ENCODE peak calls at places on chromosomes 4 and X, in four cellular contexts. G, V, U and C are unnamed samples.

GRCh38 chr4:75820197-75820596 is 82.1 kb downstream of the PPEF2 start:
- DNase-seq in V (no peak), U (no peak), G (no peak), C (no peak)

GRCh38 chrX:2656243-2656836 is 34.8 kb upstream of the CD99 start:
- DNase-seq in V (no peak), U (no peak), G (no peak), C (no peak)

GRCh38 chr4:105455998-105456397 is 17.9 kb downstream of the PPA2 start:
- DNase-seq in U (no peak), G (no peak), V (no peak), C (no peak)

GRCh38 chrX:72095370-72095769 is 36.3 kb downstream of the RTL5 start:
- DNase-seq in G (no peak), U (no peak), V (no peak), C (no peak)

GRCh38 chr4:156113138-156113537 is 159.5 kb upstream of the CTSO start:
- DNase-seq in V (no peak), G (peak), U (no peak), C (no peak)

GRCh38 chr4:175405961-175406360 is 406.1 kb downstream of the GPM6A start:
- DNase-seq in U (no peak), V (no peak), G (no peak), C (no peak)

GRCh38 chr4:88104902-88105610 is 53.4 kb downstream of the ABCG2 start:
- DNase-seq in U (no peak), G (peak), V (no peak), C (no peak)

GRCh38 chrX:43679058-43679457 is 23.0 kb downstream of the MAOA start:
- DNase-seq in V (no peak), U (no peak), G (no peak), C (no peak)

GRCh38 chr4:64771149-64771548 is 361.9 kb upstream of the TECRL start:
- DNase-seq in G (no peak), U (no peak), V (no peak), C (no peak)

GRCh38 chrX:80431502-80431832 is 11.2 kb downstream of the TENT5D start:
- DNase-seq in G (no peak), V (no peak), U (no peak), C (no peak)
- TF ChIP-seq CTCF in G (no peak), V (no peak), U (no peak), C (no peak)

GRCh38 chr4:143336828-143337599 is at the start of gene GAB1:
- DNase-seq in U (no peak), G (peak), V (peak), C (peak)
- TF ChIP-seq CTCF in U (no peak), G (no peak), V (peak), C (peak)

DNA sequence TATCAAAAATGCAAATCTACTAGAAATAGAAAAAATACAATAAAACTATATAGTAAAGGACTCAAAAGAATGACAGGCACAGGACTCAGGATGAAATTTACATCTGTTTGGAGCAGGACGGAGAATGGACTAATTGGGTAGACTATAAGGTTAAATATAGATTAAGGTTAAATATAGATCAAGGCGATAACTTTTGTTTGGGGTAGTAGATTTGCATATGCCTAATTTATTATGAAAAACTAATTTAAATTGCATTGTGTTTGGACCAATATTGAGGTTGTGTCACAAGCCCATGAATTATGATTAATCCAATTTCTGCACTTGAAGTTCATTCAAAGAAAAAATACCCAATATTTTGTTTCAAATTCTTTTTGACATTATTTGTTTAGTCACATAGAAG is 31.0 kb downstream of the MTHFD2L start:
- DNase-seq in U (no peak), G (no peak), V (no peak), C (no peak)
- TF ChIP-seq CTCF in U (no peak), G (no peak), V (no peak), C (no peak)

GRCh38 chrX:9622128-9622527 is 143.5 kb downstream of the GPR143 start:
- DNase-seq in V (no peak), U (no peak), G (no peak), C (no peak)
- TF ChIP-seq CTCF in V (no peak), U (no peak), G (no peak), C (no peak)

GRCh38 chr4:118983293-118983692 is 94.6 kb downstream of the SYNPO2 start:
- DNase-seq in G (no peak), U (no peak), V (no peak), C (no peak)

GRCh38 chr4:118981171-118981838 is 92.7 kb downstream of the SYNPO2 start:
- DNase-seq in U (no peak), G (no peak), V (no peak), C (no peak)

GRCh38 chr4:118985170-118986000 is 96.7 kb downstream of the SYNPO2 start:
- DNase-seq in U (no peak), G (no peak), V (no peak), C (no peak)

GRCh38 chr4:118979712-118980111 is 91.1 kb downstream of the SYNPO2 start:
- DNase-seq in U (no peak), V (no peak), G (no peak), C (no peak)

GRCh38 chr4:118981839-118982381 is 93.3 kb downstream of the SYNPO2 start:
- DNase-seq in V (no peak), G (peak), U (peak), C (peak)
- TF ChIP-seq CTCF in V (peak), G (peak), U (peak), C (peak)

GRCh38 chr4:35541888-35542213 is 702.5 kb downstream of the ARAP2 start:
- DNase-seq in U (no peak), G (no peak), V (no peak), C (no peak)
- TF ChIP-seq CTCF in U (no peak), G (no peak), V (no peak), C (no peak)

GRCh38 chr4:95421869-95422268 is 126.9 kb downstream of the UNC5C start:
- DNase-seq in U (no peak), V (no peak), G (no peak), C (no peak)
- TF ChIP-seq CTCF in U (no peak), V (no peak), G (no peak), C (no peak)

GRCh38 chr4:8050180-8050554 is 108.4 kb downstream of the ABLIM2 start:
- DNase-seq in U (no peak), G (no peak), V (no peak), C (no peak)
- TF ChIP-seq CTCF in U (no peak), G (no peak), V (no peak), C (no peak)

GRCh38 chr4:113760852-113761681 is 471 bp downstream of the CAMK2D start:
- DNase-seq in G (peak), V (peak), U (no peak), C (peak)

GRCh38 chr4:113760094-113760851 is 1.3 kb downstream of the CAMK2D start:
- DNase-seq in G (peak), U (no peak), V (no peak), C (no peak)

GRCh38 chr4:113762851-113763172 is 1.3 kb upstream of the CAMK2D start:
- DNase-seq in V (no peak), G (no peak), U (no peak), C (no peak)

GRCh38 chr4:113761682-113762060 is at the start of gene CAMK2D:
- DNase-seq in V (peak), U (peak), G (peak), C (peak)

DNA sequence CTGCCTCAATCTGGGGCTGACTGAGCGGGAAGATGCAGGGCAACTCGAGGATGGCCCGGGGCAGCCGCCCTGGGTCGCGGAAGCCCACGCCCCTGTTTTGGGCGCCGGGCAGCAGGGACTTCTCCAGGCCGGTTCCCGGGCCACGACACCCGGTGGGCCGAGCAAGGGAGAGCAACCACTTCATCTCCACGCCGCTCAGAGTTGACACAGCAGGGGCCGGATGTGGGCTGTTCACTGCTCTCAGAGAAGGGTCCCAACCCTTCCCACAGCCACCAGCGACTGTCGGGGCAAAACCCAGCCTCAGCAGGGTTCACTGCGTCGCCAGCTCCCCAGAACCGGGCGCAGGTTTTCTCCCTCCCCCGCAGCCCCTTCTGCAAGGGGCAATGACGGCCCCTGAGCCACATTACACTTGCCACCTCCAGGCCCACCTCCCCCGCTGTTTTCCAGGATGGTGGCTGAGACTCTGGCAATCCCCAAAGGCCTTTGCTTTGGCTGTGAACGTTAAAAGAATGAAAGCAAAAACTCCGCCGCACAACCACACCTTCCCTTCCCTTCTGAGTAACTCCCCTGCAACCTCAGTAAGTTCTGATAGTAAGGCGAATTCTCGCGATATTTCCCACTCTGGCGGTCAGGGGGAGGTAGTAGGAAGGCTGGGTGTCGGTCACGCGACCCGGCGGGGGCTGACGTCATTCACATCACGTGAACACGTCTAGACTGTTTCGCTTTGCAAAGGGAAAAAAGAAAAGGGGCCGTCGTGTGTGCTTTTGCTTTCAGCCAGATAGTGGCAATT is 718 bp upstream of the CAMK2D start:
- DNase-seq in U (peak), V (peak), G (peak), C (peak)
- TF ChIP-seq CTCF in U (no peak), V (no peak), G (no peak), C (no peak)